ENCODE peak calls at places on chromosomes 16 and 17, in five cellular contexts. M is activated CD4-positive, alpha-beta T cell treated with anti-CD3 and anti-CD28 coated beads, Interleukin-2, amount 50 U/mL, for 4 hours; O is GM12892; G is SW480; F is breast epithelium. V is an unnamed sample.

GRCh38 chr17:60455378-60455777 is 33.1 kb downstream of the CHCT1 start:
- DNase-seq in F (no peak), G (no peak), O (no peak), M (no peak), V (no peak)

GRCh38 chr16:72635694-72636093 is 412.2 kb downstream of the ZFHX3 start:
- DNase-seq in G (peak; percentile 95), O (no peak), F (no peak), M (no peak), V (no peak)

GRCh38 chr16:88739975-88740726 is 33.8 kb downstream of the CTU2 start:
- DNase-seq in M (no peak), G (no peak), F (no peak), O (no peak), V (no peak)

GRCh38 chr16:30526823-30527634 is 663 bp upstream of the ZNF768 start:
- DNase-seq in M (peak; percentile 82), G (peak; percentile 95), F (peak; percentile 98), O (peak; percentile 97), V (peak; percentile 98)

GRCh38 chr17:61490540-61490975 is 38.3 kb downstream of the TBX4 start:
- DNase-seq in O (no peak), F (no peak), M (no peak), G (no peak), V (no peak)

GRCh38 chr17:41394254-41395016 is 3.0 kb downstream of the KRT31 start:
- DNase-seq in F (no peak), M (no peak), O (no peak), G (no peak), V (no peak)

GRCh38 chr16:68406458-68407041 is 41.8 kb downstream of the SMPD3 start:
- DNase-seq in M (no peak), F (no peak), O (no peak), G (no peak), V (no peak)

GRCh38 chr16:56985288-56985961 is 3.9 kb upstream of the NLRC5 start:
- DNase-seq in M (no peak), F (no peak), G (peak; percentile 50), O (no peak), V (no peak)

GRCh38 chr17:76446449-76447231 is 6.3 kb downstream of the UBE2O start:
- DNase-seq in M (no peak), O (no peak), F (no peak), G (peak; percentile 83), V (no peak)

GRCh38 chr16:65681406-65681805 is 559.5 kb upstream of the CDH11 start:
- DNase-seq in O (no peak), F (no peak), M (no peak), G (no peak), V (no peak)

V was measured in stimulated activated naive B cell treated with anti-CD40 and anti-IgM and Interleukin-4, amounts not matched to agents 10 μg/mL and 1 μg/mL and 100 μg/mL, for 72 hours.